ENCODE peak calls at places on chromosomes 7 and 10, in six cellular contexts. Z is neural progenitor cell, W is tibial nerve, B is heart left ventricle, H is cardiac muscle cell, S is mesendoderm. X is an unnamed sample. For H3K4me1, the result is how much of the 10 kb centered on the place peaks cover.

GRCh38 chr7:133550145-133550544 is 297.3 kb downstream of the EXOC4 start:
- DNase-seq in Z (no peak), W (no peak), B (no peak), H (no peak), S (no peak), X (no peak)

GRCh38 chr7:4841836-4842235 is 20.0 kb downstream of the PAPOLB start:
- DNase-seq in Z (no peak), W (no peak), B (no peak), H (no peak), S (no peak), X (peak)

GRCh38 chr10:73999703-74000102 is 1.8 kb downstream of the VCL start:
- DNase-seq in Z (peak), W (no peak), B (no peak), H (peak), S (no peak), X (no peak)

GRCh38 chr7:16067695-16068094 is 353.6 kb downstream of the CRPPA start:
- DNase-seq in Z (no peak), W (peak), B (no peak), H (no peak), S (no peak), X (no peak)

GRCh38 chr10:73819513-73820093 is 8.2 kb upstream of the NDST2 start:
- DNase-seq in Z (no peak), W (no peak), B (no peak), H (peak), S (peak), X (no peak)

GRCh38 chr10:83991986-83992753 is 147.1 kb upstream of the GHITM start:
- DNase-seq in Z (peak), W (no peak), B (no peak), H (peak), S (peak), X (no peak)

GRCh38 chr7:125136755-125137547 is 207.3 kb upstream of the POT1 start:
- DNase-seq in Z (no peak), W (no peak), B (no peak), H (peak), S (no peak), X (no peak)

GRCh38 chr10:16949806-16950205 is 132.6 kb upstream of the RSU1 start:
- DNase-seq in Z (no peak), W (no peak), B (no peak), H (no peak), S (no peak), X (no peak)

GRCh38 chr7:124032369-124033092 is at the start of gene TMEM229A:
- DNase-seq in Z (peak), W (no peak), B (peak), H (peak), S (peak), X (no peak)

GRCh38 chr7:145957160-145957890 is 159.3 kb upstream of the CNTNAP2 start:
- DNase-seq in Z (no peak), W (no peak), B (no peak), H (peak), S (no peak), X (no peak)

DNA sequence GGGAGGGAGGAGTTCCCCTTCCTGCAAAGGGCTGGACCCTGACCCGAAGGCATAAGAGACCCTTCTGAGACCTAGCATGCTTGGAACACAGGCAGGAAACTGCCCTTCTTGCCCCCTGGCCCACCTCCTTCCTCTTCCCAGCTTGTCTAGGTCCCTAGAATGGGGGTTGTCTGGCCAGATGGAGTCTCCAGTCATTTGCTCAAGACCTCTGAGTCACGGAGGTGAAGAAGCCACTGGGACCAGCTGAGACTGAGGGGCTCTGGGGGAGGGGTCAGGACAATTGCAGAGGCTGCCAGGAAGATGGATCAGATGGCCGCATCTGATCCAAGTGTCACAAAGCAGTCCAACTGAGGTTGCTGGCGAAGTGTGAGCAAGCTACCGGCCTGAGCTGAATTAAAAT is 46.2 kb downstream of the COL13A1 start:
- DNase-seq in Z (no peak), W (no peak), B (no peak), H (no peak), S (peak), X (no peak)
- H3K4me1 ChIP-seq in Z (half or more), W (under half), B (under half), H (under half), S (half or more), X (under half)

GRCh38 chr7:19560111-19560883 is 148.5 kb downstream of the POLR1F start:
- DNase-seq in Z (no peak), W (no peak), B (no peak), H (peak), S (peak), X (no peak)
- H3K4me3 ChIP-seq in Z (no peak), W (no peak), B (no peak), H (no peak), S (no peak), X (no peak)

GRCh38 chr10:79185067-79185774 is 116.5 kb downstream of the ZMIZ1 start:
- DNase-seq in Z (peak), W (no peak), B (no peak), H (no peak), S (peak), X (no peak)

GRCh38 chr10:79188154-79188763 is 119.5 kb downstream of the ZMIZ1 start:
- DNase-seq in Z (no peak), W (no peak), B (no peak), H (no peak), S (peak), X (no peak)

GRCh38 chr10:79185796-79186374 is 117.1 kb downstream of the ZMIZ1 start:
- DNase-seq in Z (no peak), W (no peak), B (no peak), H (no peak), S (no peak), X (no peak)

GRCh38 chr10:79187545-79187940 is 118.8 kb downstream of the ZMIZ1 start:
- DNase-seq in Z (no peak), W (no peak), B (no peak), H (no peak), S (no peak), X (no peak)

DNA sequence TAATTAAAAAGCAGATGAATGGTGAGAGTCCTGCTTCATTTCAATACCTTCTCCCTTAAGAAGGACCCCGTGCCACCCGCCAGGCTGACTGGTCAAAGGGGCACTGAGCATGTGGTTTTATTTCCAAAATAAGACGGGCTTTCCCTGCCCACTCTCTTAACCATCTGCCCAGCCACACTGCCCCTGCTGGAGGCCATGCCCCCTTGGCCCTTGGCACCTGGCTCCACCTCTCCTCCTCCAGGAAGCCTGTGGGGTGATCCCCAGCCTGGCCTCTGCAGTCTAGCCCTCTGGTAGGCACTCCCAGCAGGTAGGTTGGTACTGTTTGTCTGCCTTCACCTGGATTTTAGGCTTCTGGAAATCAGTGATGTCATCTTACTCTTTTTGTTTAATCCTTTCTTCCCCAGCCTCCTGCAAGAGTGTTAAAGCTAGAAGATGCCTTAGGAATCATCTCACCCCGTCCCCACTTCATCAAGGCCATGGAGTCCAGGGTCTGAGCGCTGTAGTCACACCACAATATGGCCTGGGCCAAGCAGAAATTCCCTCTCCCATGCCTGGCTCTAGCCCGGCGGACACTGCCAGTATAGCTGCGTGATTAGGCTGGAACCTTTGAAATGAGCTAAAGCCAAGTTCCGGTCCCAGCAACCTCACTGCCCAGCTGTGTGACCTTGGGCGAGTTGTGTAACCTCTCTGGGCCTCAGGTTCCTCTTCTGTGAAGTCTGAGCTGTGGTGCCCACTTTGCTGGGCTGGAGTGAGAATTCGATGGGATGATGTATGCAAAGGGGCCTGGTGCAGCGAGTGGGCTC is 118.2 kb downstream of the ZMIZ1 start:
- DNase-seq in Z (no peak), W (no peak), B (no peak), H (no peak), S (no peak), X (no peak)
- H3K4me1 ChIP-seq in Z (under half), W (half or more), B (half or more), H (half or more), S (under half), X (half or more)

GRCh38 chr7:44882899-44883298 is 2.4 kb downstream of the PURB start:
- DNase-seq in Z (no peak), W (no peak), B (no peak), H (no peak), S (no peak), X (no peak)
- H3K4me3 ChIP-seq in Z (peak), W (peak), B (peak), H (peak), S (no peak), X (peak)

GRCh38 chr10:30488319-30488718 is 54.3 kb downstream of the MAP3K8 start:
- DNase-seq in Z (no peak), W (no peak), B (no peak), H (no peak), S (no peak), X (no peak)
- H3K4me1 ChIP-seq in Z (under half), W (under half), B (under half), H (under half), S (under half), X (under half)

GRCh38 chr7:36154255-36155212 is 1.5 kb downstream of the EEPD1 start:
- DNase-seq in Z (no peak), W (no peak), B (no peak), H (no peak), S (no peak), X (no peak)

GRCh38 chr7:36158321-36158605 is 5.2 kb downstream of the EEPD1 start:
- DNase-seq in Z (no peak), W (no peak), B (no peak), H (no peak), S (peak), X (no peak)

GRCh38 chr7:36153571-36154097 is 580 bp downstream of the EEPD1 start:
- DNase-seq in Z (no peak), W (no peak), B (peak), H (peak), S (no peak), X (peak)

GRCh38 chr7:36157506-36158320 is 4.7 kb downstream of the EEPD1 start:
- DNase-seq in Z (no peak), W (no peak), B (no peak), H (no peak), S (no peak), X (no peak)

DNA sequence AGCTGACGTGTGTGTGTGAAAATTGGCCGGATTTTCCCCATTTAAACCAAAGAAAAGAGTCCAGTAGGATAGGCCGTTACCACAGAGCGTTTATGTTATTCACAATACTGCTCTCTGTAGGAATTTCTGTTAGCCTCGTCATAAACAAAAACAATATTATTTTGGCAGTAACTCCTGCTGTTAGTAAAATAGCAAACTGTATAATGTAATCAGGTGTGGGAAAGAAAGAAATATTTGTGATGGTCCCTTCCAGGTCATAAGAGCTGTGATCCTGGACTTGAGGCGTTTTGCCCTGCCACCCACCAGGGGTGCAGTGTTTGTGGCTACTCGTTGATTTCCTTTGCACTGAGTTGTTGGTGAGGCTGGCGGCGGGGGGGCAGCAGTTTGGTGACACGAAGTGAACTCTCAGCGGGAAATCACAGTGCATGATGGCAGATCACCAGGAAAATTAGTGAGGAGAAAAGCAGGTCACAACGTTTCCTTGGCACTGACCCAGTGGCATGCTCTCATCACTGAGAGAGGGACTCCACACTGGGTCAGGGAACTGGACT is 2.8 kb downstream of the EEPD1 start:
- DNase-seq in Z (peak), W (no peak), B (peak), H (no peak), S (peak), X (no peak)
- H3K4me3 ChIP-seq in Z (no peak), W (peak), B (peak), H (no peak), S (no peak), X (peak)

GRCh38 chr7:11466517-11467105 is 365.4 kb downstream of the THSD7A start:
- DNase-seq in Z (peak), W (no peak), B (no peak), H (no peak), S (no peak), X (no peak)
- H3K4me1 ChIP-seq in Z (under half), W (under half), B (under half), H (under half), S (under half), X (under half)

DNA sequence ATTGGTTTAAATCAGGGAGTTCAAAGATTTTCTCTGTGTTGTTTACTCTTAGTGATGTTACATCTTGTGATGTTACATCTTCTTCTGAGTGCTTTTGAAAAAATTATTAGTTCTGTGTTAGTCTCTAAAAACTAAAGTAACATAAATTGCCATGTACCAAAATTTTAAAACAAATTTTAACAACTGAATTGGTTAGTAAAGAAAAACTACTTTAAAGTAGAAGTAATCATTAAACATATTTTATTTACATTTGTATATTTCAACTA is 5.2 kb upstream of the IGF2BP3 start:
- DNase-seq in Z (no peak), W (no peak), B (no peak), H (no peak), S (no peak), X (no peak)
- H3K4me3 ChIP-seq in Z (peak), W (no peak), B (no peak), H (peak), S (no peak), X (no peak)

GRCh38 chr10:119225288-119225687 is 17.9 kb downstream of the GRK5 start:
- DNase-seq in Z (no peak), W (no peak), B (no peak), H (no peak), S (no peak), X (no peak)
- H3K4me1 ChIP-seq in Z (under half), W (under half), B (under half), H (under half), S (under half), X (under half)

X was measured in suprapubic skin.